ENCODE peak calls at places on chromosome 18, in four cellular contexts. One of them, this sample, is unnamed.

GRCh38 chr18:79961527-79962291 is 2.7 kb upstream of the HSBP1L1 start:
- DNase-seq in K562: peak
- DNase-seq in GM12878: no peak
- DNase-seq in GM12891: no peak
- DNase-seq in this sample: peak

GRCh38 chr18:24913507-24914147 is 438.3 kb downstream of the ZNF521 start:
- DNase-seq in GM12891: no peak
- DNase-seq in K562: no peak
- DNase-seq in GM12878: no peak
- DNase-seq in this sample: no peak

GRCh38 chr18:24397131-24397693 is 412 bp downstream of the OSBPL1A start:
- DNase-seq in GM12891: no peak
- DNase-seq in K562: no peak
- DNase-seq in GM12878: no peak
- DNase-seq in this sample: peak

GRCh38 chr18:75125359-75126331 is 83.3 kb downstream of the PTGR3 start:
- DNase-seq in K562: no peak
- DNase-seq in GM12878: no peak
- DNase-seq in GM12891: no peak
- DNase-seq in this sample: no peak

GRCh38 chr18:54679318-54680149 is 88.5 kb downstream of the DYNAP start:
- DNase-seq in GM12878: peak
- DNase-seq in GM12891: no peak
- DNase-seq in K562: peak
- DNase-seq in this sample: no peak

GRCh38 chr18:24068945-24069693 is 54.6 kb downstream of the TTC39C start:
- DNase-seq in GM12878: no peak
- DNase-seq in K562: no peak
- DNase-seq in GM12891: no peak
- DNase-seq in this sample: no peak

GRCh38 chr18:32040936-32041335 is 22.3 kb downstream of the RNF125 start:
- DNase-seq in K562: no peak
- DNase-seq in GM12891: no peak
- DNase-seq in GM12878: no peak
- DNase-seq in this sample: peak

GRCh38 chr18:71799016-71799673 is 745.0 kb downstream of the CBLN2 start:
- DNase-seq in K562: no peak
- DNase-seq in GM12878: no peak
- DNase-seq in GM12891: no peak
- DNase-seq in this sample: no peak

GRCh38 chr18:61948196-61948800 is 55.5 kb upstream of the RNF152 start:
- DNase-seq in GM12878: no peak
- DNase-seq in K562: no peak
- DNase-seq in GM12891: no peak
- DNase-seq in this sample: no peak

GRCh38 chr18:79789091-79789891 is 8.4 kb upstream of the KCNG2 start:
- DNase-seq in K562: no peak
- DNase-seq in GM12891: no peak
- DNase-seq in GM12878: no peak
- DNase-seq in this sample: no peak

GRCh38 chr18:28735731-28736130 is 558.8 kb upstream of the CDH2 start:
- DNase-seq in K562: no peak
- DNase-seq in GM12891: no peak
- DNase-seq in GM12878: no peak
- DNase-seq in this sample: no peak

GRCh38 chr18:78816114-78816513 is 163.5 kb upstream of the SALL3 start:
- DNase-seq in GM12878: no peak
- DNase-seq in K562: no peak
- DNase-seq in GM12891: no peak
- DNase-seq in this sample: no peak

GRCh38 chr18:316391-316790 is 48.5 kb upstream of the THOC1 start:
- DNase-seq in GM12878: no peak
- DNase-seq in K562: no peak
- DNase-seq in GM12891: no peak
- DNase-seq in this sample: no peak

GRCh38 chr18:317618-318017 is 49.8 kb upstream of the THOC1 start:
- DNase-seq in K562: no peak
- DNase-seq in GM12891: no peak
- DNase-seq in GM12878: no peak
- DNase-seq in this sample: no peak

GRCh38 chr18:321839-322467 is 54.1 kb upstream of the THOC1 start:
- DNase-seq in GM12891: no peak
- DNase-seq in K562: no peak
- DNase-seq in GM12878: no peak
- DNase-seq in this sample: no peak

GRCh38 chr18:319745-320144 is 51.9 kb upstream of the THOC1 start:
- DNase-seq in GM12891: no peak
- DNase-seq in K562: no peak
- DNase-seq in GM12878: no peak
- DNase-seq in this sample: no peak

DNA sequence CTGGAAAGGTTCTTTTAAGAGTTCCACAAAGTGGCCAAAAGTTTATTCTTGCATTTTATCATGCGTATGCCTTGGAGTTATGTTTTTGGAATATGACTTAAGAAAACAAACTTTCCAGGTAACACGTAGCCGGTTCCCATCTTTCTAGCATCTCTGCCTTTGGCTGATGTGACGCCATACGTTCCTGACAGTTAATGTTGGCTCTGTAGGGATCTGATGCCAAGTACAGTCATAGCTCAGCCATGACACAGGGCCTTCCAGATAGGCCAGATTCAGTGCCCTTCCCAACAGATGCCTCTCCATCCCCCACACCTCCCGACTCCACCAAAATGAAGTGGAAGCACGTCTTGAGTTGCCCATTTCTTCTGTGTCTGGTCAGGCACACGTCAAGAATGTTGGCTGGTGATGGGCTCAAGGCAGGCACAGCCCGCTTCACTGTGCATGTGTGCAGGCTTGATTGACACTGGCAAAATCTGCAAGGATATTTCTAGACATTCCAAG is 51.0 kb upstream of the THOC1 start:
- DNase-seq in GM12878: no peak
- DNase-seq in K562: no peak
- DNase-seq in GM12891: no peak
- DNase-seq in this sample: no peak
- TF ChIP-seq SPI1 in GM12878: no peak
- TF ChIP-seq SPI1 in K562: no peak
- TF ChIP-seq SPI1 in GM12891: no peak
- TF ChIP-seq SPI1 in this sample: no peak

GRCh38 chr18:47260924-47261701 is 9.7 kb upstream of the SKOR2 start:
- DNase-seq in GM12891: no peak
- DNase-seq in K562: no peak
- DNase-seq in GM12878: no peak
- DNase-seq in this sample: no peak
- TF ChIP-seq SPI1 in GM12891: no peak
- TF ChIP-seq SPI1 in K562: no peak
- TF ChIP-seq SPI1 in GM12878: no peak
- TF ChIP-seq SPI1 in this sample: no peak

DNA sequence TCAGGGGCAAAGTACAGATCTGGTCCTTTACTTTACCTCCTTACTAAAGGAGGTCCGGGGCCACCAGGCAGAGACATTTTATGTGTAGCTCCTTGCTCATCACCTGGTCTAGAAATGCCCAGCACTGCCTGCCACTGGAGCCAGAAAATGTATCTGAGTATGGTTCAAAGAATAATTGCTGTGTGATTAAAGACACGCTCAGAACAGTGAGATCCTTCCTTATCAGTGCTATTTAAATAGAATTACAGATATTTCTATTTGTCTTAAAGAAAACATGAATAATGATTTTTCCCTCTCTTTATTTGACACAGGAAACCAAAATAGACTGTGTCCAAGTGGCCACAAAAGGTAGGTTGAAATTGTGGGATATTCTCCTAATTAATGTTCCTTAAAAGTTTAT is 494.8 kb upstream of the RAB12 start:
- DNase-seq in K562: no peak
- DNase-seq in GM12891: no peak
- DNase-seq in GM12878: no peak
- DNase-seq in this sample: no peak
- TF ChIP-seq SPI1 in K562: no peak
- TF ChIP-seq SPI1 in GM12891: no peak
- TF ChIP-seq SPI1 in GM12878: no peak
- TF ChIP-seq SPI1 in this sample: no peak

DNA sequence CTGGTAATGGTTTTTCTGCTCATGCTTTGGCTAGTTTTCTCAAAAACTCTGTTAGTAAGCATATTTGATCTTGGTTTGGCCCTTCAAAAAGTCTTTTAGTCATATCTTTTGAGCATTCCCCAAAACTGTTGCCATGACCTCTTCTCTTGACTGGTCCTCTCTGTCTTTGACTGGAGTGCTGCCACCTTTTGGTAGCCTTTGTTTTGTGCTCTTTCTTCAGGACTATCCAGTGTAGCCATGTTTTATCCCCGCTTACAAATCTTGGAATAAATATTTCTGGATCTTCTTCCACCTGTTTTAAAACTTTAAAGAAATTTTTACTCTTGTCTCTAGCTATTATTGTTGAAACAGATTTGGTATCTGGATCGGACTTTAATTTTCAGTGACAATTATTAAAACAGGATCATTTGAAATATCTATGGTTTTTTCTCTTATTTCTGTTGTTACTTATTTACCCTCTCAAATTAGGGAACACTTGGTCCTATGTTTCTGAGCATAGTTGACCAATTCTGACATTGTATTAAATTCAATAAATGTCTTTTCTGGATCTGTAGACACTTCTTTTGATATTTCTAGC is 965 bp upstream of the ELOA2 start:
- DNase-seq in K562: peak
- DNase-seq in GM12891: no peak
- DNase-seq in GM12878: no peak
- DNase-seq in this sample: peak
- TF ChIP-seq SPI1 in K562: no peak
- TF ChIP-seq SPI1 in GM12891: no peak
- TF ChIP-seq SPI1 in GM12878: no peak
- TF ChIP-seq SPI1 in this sample: no peak